ENCODE peak calls at places on chromosomes 11 and 22, in seven cellular contexts. One of them, this sample, is unnamed.

GRCh38 chr11:77596626-77597025 is 6.9 kb downstream of the AQP11 start:
- DNase-seq in HS-5: no peak
- DNase-seq in NAMALWA: no peak
- DNase-seq in prostate gland: no peak
- DNase-seq in GM12891: no peak
- DNase-seq in lower leg skin: no peak
- DNase-seq in mesendoderm: peak; percentile 45
- DNase-seq in this sample: no peak

GRCh38 chr11:97280347-97280746 is 890.5 kb downstream of the JRKL start:
- DNase-seq in HS-5: no peak
- DNase-seq in mesendoderm: no peak
- DNase-seq in lower leg skin: no peak
- DNase-seq in NAMALWA: no peak
- DNase-seq in GM12891: no peak
- DNase-seq in prostate gland: no peak
- DNase-seq in this sample: no peak

GRCh38 chr11:134071306-134071705 is 2.4 kb downstream of the JAM3 start:
- DNase-seq in NAMALWA: no peak
- DNase-seq in lower leg skin: no peak
- DNase-seq in GM12891: no peak
- DNase-seq in prostate gland: no peak
- DNase-seq in mesendoderm: no peak
- DNase-seq in HS-5: no peak
- DNase-seq in this sample: no peak

GRCh38 chr11:92224394-92225205 is at the start of gene FAT3:
- DNase-seq in NAMALWA: no peak
- DNase-seq in mesendoderm: peak; percentile 94
- DNase-seq in lower leg skin: no peak
- DNase-seq in HS-5: no peak
- DNase-seq in prostate gland: no peak
- DNase-seq in GM12891: no peak
- DNase-seq in this sample: peak; percentile 89

GRCh38 chr11:84691830-84692229 is 935.3 kb downstream of the DLG2 start:
- DNase-seq in NAMALWA: no peak
- DNase-seq in mesendoderm: peak; percentile 88
- DNase-seq in lower leg skin: no peak
- DNase-seq in prostate gland: no peak
- DNase-seq in HS-5: no peak
- DNase-seq in GM12891: no peak
- DNase-seq in this sample: no peak

GRCh38 chr11:132632641-132633124 is 899.6 kb downstream of the OPCML start:
- DNase-seq in NAMALWA: no peak
- DNase-seq in GM12891: no peak
- DNase-seq in mesendoderm: peak; percentile 49
- DNase-seq in lower leg skin: no peak
- DNase-seq in HS-5: peak; percentile 99
- DNase-seq in prostate gland: no peak
- DNase-seq in this sample: no peak

GRCh38 chr11:129928923-129929692 is 33.7 kb upstream of the NFRKB start:
- DNase-seq in HS-5: no peak
- DNase-seq in lower leg skin: no peak
- DNase-seq in NAMALWA: no peak
- DNase-seq in GM12891: no peak
- DNase-seq in prostate gland: no peak
- DNase-seq in mesendoderm: no peak
- DNase-seq in this sample: no peak

GRCh38 chr11:114846040-114846791 is 167.9 kb downstream of the NXPE2 start:
- DNase-seq in GM12891: no peak
- DNase-seq in prostate gland: no peak
- DNase-seq in mesendoderm: peak; percentile 55
- DNase-seq in HS-5: no peak
- DNase-seq in NAMALWA: no peak
- DNase-seq in lower leg skin: no peak
- DNase-seq in this sample: no peak

GRCh38 chr11:77073328-77074001 is 6.7 kb downstream of the CAPN5 start:
- DNase-seq in HS-5: peak; percentile 78
- DNase-seq in mesendoderm: no peak
- DNase-seq in GM12891: no peak
- DNase-seq in NAMALWA: no peak
- DNase-seq in lower leg skin: peak; percentile 96
- DNase-seq in prostate gland: peak; percentile 38
- DNase-seq in this sample: peak; percentile 95

GRCh38 chr11:10990637-10991036 is 132.8 kb upstream of the ZBED5 start:
- DNase-seq in mesendoderm: no peak
- DNase-seq in prostate gland: no peak
- DNase-seq in lower leg skin: no peak
- DNase-seq in HS-5: no peak
- DNase-seq in GM12891: no peak
- DNase-seq in NAMALWA: no peak
- DNase-seq in this sample: no peak

GRCh38 chr22:42632096-42632495 is 8.3 kb downstream of the ATP5MGL start:
- DNase-seq in mesendoderm: no peak
- DNase-seq in prostate gland: no peak
- DNase-seq in NAMALWA: no peak
- DNase-seq in lower leg skin: no peak
- DNase-seq in HS-5: no peak
- DNase-seq in GM12891: no peak
- DNase-seq in this sample: no peak

GRCh38 chr11:124884869-124885479 is 12.7 kb downstream of the ROBO4 start:
- DNase-seq in NAMALWA: no peak
- DNase-seq in mesendoderm: no peak
- DNase-seq in lower leg skin: peak; percentile 76
- DNase-seq in HS-5: no peak
- DNase-seq in GM12891: no peak
- DNase-seq in prostate gland: no peak
- DNase-seq in this sample: no peak

GRCh38 chr11:94675239-94675638 is 92.9 kb upstream of the AMOTL1 start:
- DNase-seq in GM12891: no peak
- DNase-seq in HS-5: no peak
- DNase-seq in mesendoderm: no peak
- DNase-seq in lower leg skin: no peak
- DNase-seq in NAMALWA: no peak
- DNase-seq in prostate gland: no peak
- DNase-seq in this sample: no peak

GRCh38 chr11:93169950-93170561 is 27.7 kb downstream of the SLC36A4 start:
- DNase-seq in lower leg skin: no peak
- DNase-seq in NAMALWA: peak; percentile 37
- DNase-seq in mesendoderm: peak; percentile 55
- DNase-seq in prostate gland: no peak
- DNase-seq in GM12891: no peak
- DNase-seq in HS-5: peak; percentile 10
- DNase-seq in this sample: no peak

GRCh38 chr22:44647141-44647540 is 54.9 kb upstream of the PRR5 start:
- DNase-seq in lower leg skin: no peak
- DNase-seq in prostate gland: no peak
- DNase-seq in mesendoderm: no peak
- DNase-seq in HS-5: no peak
- DNase-seq in NAMALWA: no peak
- DNase-seq in GM12891: no peak
- DNase-seq in this sample: peak; percentile 22

GRCh38 chr11:77424639-77425038 is 49.3 kb downstream of the PAK1 start:
- DNase-seq in lower leg skin: no peak
- DNase-seq in HS-5: no peak
- DNase-seq in NAMALWA: no peak
- DNase-seq in prostate gland: no peak
- DNase-seq in mesendoderm: no peak
- DNase-seq in GM12891: no peak
- DNase-seq in this sample: no peak

This sample was measured in kidney.